ENCODE peak calls at places on chromosomes 7 and 10, in four cellular contexts. H, U, F and W are unnamed samples.

GRCh38 chr10:19133992-19134391 is 85.4 kb downstream of the MALRD1 start:
- DNase-seq in F (no peak), U (no peak), H (no peak), W (no peak)

GRCh38 chr7:155532792-155533119 is 13.6 kb downstream of the CNPY1 start:
- DNase-seq in F (no peak), U (no peak), H (no peak), W (no peak)

GRCh38 chr10:76647276-76647675 is 990.3 kb downstream of the KCNMA1 start:
- DNase-seq in F (no peak), U (no peak), H (no peak), W (no peak)

GRCh38 chr10:131081386-131081785 is 230.1 kb downstream of the TCERG1L start:
- DNase-seq in U (no peak), F (no peak), H (no peak), W (no peak)

GRCh38 chr7:131605280-131605878 is 49.0 kb upstream of the PODXL start:
- DNase-seq in U (no peak), H (no peak), F (no peak), W (no peak)

GRCh38 chr7:126302639-126303038 is 950.1 kb downstream of the GRM8 start:
- DNase-seq in H (no peak), U (no peak), F (no peak), W (no peak)

GRCh38 chr7:80078159-80078731 is 56.4 kb upstream of the GNAI1 start:
- DNase-seq in U (no peak), H (no peak), F (peak; percentile 26), W (no peak)

GRCh38 chr7:108459922-108460551 is 3.8 kb upstream of the NRCAM start:
- DNase-seq in H (peak; percentile 35), U (no peak), F (peak; percentile 69), W (peak; percentile 60)

GRCh38 chr10:60430836-60431597 is 41.3 kb upstream of the ANK3 start:
- DNase-seq in H (no peak), U (no peak), F (no peak), W (no peak)

GRCh38 chr7:105277341-105277740 is 111.4 kb downstream of the SRPK2 start:
- DNase-seq in H (peak; percentile 47), F (no peak), U (no peak), W (no peak)

GRCh38 chr10:122618461-122619165 is 58.1 kb downstream of the DMBT1 start:
- DNase-seq in F (no peak), H (no peak), U (no peak), W (no peak)

GRCh38 chr7:108253275-108254044 is 123.3 kb upstream of the LAMB4 start:
- DNase-seq in F (no peak), U (no peak), H (peak; percentile 26), W (no peak)

GRCh38 chr7:44631458-44632115 is 25.2 kb downstream of the OGDH start:
- DNase-seq in U (no peak), H (no peak), F (peak; percentile 78), W (no peak)

GRCh38 chr7:152341039-152341913 is 94.5 kb downstream of the KMT2C start:
- DNase-seq in H (peak; percentile 32), F (peak; percentile 35), U (peak; percentile 22), W (no peak)

GRCh38 chr10:810351-810846 is 120.9 kb upstream of the DIP2C start:
- DNase-seq in U (no peak), F (peak; percentile 27), H (no peak), W (peak; percentile 31)

GRCh38 chr7:420142-421055 is 99.2 kb downstream of the PDGFA start:
- DNase-seq in U (no peak), H (no peak), F (no peak), W (no peak)

GRCh38 chr7:36844374-36844773 is 120.1 kb upstream of the AOAH start:
- DNase-seq in U (no peak), F (no peak), H (no peak), W (no peak)

GRCh38 chr10:104824378-104825006 is 183.4 kb downstream of the SORCS3 start:
- DNase-seq in F (peak; percentile 64), H (peak; percentile 43), U (no peak), W (peak; percentile 16)

GRCh38 chr7:120273476-120273975 is 551 bp downstream of the KCND2 start:
- DNase-seq in F (peak; percentile 92), H (peak; percentile 50), U (no peak), W (peak; percentile 79)

GRCh38 chr10:13039761-13040160 is 38.2 kb upstream of the CCDC3 start:
- DNase-seq in U (no peak), H (no peak), F (no peak), W (no peak)

GRCh38 chr10:24463683-24464426 is 254.9 kb downstream of the KIAA1217 start:
- DNase-seq in F (peak; percentile 68), H (peak; percentile 45), U (no peak), W (peak; percentile 38)

GRCh38 chr7:69654381-69654780 is 56.1 kb downstream of the AUTS2 start:
- DNase-seq in H (no peak), F (no peak), U (no peak), W (no peak)

GRCh38 chr10:84333864-84334451 is 5.6 kb downstream of the CCSER2 start:
- DNase-seq in F (peak; percentile 53), U (no peak), H (no peak), W (peak; percentile 56)

GRCh38 chr10:78844956-78845355 is 223.8 kb upstream of the ZMIZ1 start:
- DNase-seq in U (no peak), F (no peak), H (no peak), W (no peak)

GRCh38 chr10:43453266-43453831 is 16.4 kb downstream of the ZNF487 start:
- DNase-seq in U (no peak), F (no peak), H (no peak), W (peak; percentile 67)

GRCh38 chr7:22109761-22110160 is 164.1 kb upstream of the CDCA7L start:
- DNase-seq in F (peak; percentile 43), U (peak; percentile 24), H (peak; percentile 49), W (no peak)

GRCh38 chr7:10122573-10123100 is 851.0 kb upstream of the PHF14 start:
- DNase-seq in U (peak; percentile 15), H (no peak), F (no peak), W (no peak)

GRCh38 chr7:129072410-129073063 is 17.6 kb upstream of the TNPO3 start:
- DNase-seq in F (peak; percentile 75), H (no peak), U (no peak), W (peak; percentile 32)

GRCh38 chr10:110512461-110513187 is 14.9 kb downstream of the DUSP5 start:
- DNase-seq in H (no peak), F (peak; percentile 6), U (no peak), W (no peak)

GRCh38 chr7:84200859-84201258 is 6.3 kb upstream of the SEMA3A start:
- DNase-seq in F (no peak), H (no peak), U (no peak), W (no peak)

GRCh38 chr7:51949726-51950644 is 633.4 kb upstream of the COBL start:
- DNase-seq in U (no peak), H (no peak), F (no peak), W (no peak)

GRCh38 chr10:67609996-67610793 is 85.8 kb downstream of the CTNNA3 start:
- DNase-seq in H (no peak), U (no peak), F (no peak), W (no peak)

GRCh38 chr10:46106410-46107255 is 60.6 kb upstream of the MSMB start:
- DNase-seq in U (peak; percentile 33), F (peak; percentile 73), H (peak; percentile 73), W (peak; percentile 59)
- TF ChIP-seq CTCF in U (peak; percentile 31), F (no peak), H (no peak), W (no peak)

GRCh38 chr10:44512345-44513095 is 127.6 kb upstream of the CXCL12 start:
- DNase-seq in F (no peak), U (no peak), H (no peak), W (no peak)

GRCh38 chr10:44520651-44521050 is 135.8 kb upstream of the CXCL12 start:
- DNase-seq in U (no peak), F (no peak), H (no peak), W (no peak)

GRCh38 chr10:44513592-44513991 is 128.7 kb upstream of the CXCL12 start:
- DNase-seq in F (no peak), U (no peak), H (no peak), W (no peak)

GRCh38 chr10:44516941-44517340 is 132.0 kb upstream of the CXCL12 start:
- DNase-seq in F (no peak), H (no peak), U (no peak), W (no peak)

GRCh38 chr10:44517635-44518034 is 132.7 kb upstream of the CXCL12 start:
- DNase-seq in H (no peak), F (no peak), U (no peak), W (no peak)
- TF ChIP-seq CTCF in H (no peak), F (peak; percentile 30), U (no peak), W (peak; percentile 32)

GRCh38 chr10:109127363-109127762 is 795.9 kb downstream of the XPNPEP1 start:
- DNase-seq in H (no peak), F (no peak), U (no peak), W (no peak)

GRCh38 chr10:109126541-109126940 is 796.8 kb downstream of the XPNPEP1 start:
- DNase-seq in F (no peak), H (no peak), U (no peak), W (no peak)

GRCh38 chr10:109126016-109126415 is 797.3 kb downstream of the XPNPEP1 start:
- DNase-seq in F (no peak), H (no peak), U (no peak), W (no peak)
- TF ChIP-seq CTCF in F (no peak), H (no peak), U (no peak), W (no peak)

GRCh38 chr10:63636812-63637211 is 115.6 kb downstream of the REEP3 start:
- DNase-seq in H (no peak), U (no peak), F (no peak), W (peak; percentile 34)

GRCh38 chr10:63631971-63632370 is 110.8 kb downstream of the REEP3 start:
- DNase-seq in F (no peak), H (no peak), U (no peak), W (no peak)

GRCh38 chr10:63630928-63631685 is 109.9 kb downstream of the REEP3 start:
- DNase-seq in U (peak; percentile 73), H (no peak), F (no peak), W (no peak)

GRCh38 chr10:63634488-63635090 is 113.4 kb downstream of the REEP3 start:
- DNase-seq in U (no peak), H (no peak), F (no peak), W (no peak)

GRCh38 chr10:63633677-63634487 is 112.7 kb downstream of the REEP3 start:
- DNase-seq in U (no peak), H (peak; percentile 43), F (no peak), W (no peak)
- TF ChIP-seq CTCF in U (no peak), H (peak; percentile 47), F (peak; percentile 24), W (no peak)